ENCODE peak calls at places on chromosomes 1 and 21, in four cellular contexts. Q is kidney epithelial cell, G is PC-9, O is transverse colon. M is an unnamed sample.

GRCh38 chr1:58249729-58250586 is 296.6 kb downstream of the OMA1 start:
- DNase-seq in Q (no peak), G (no peak), O (no peak), M (no peak)

GRCh38 chr1:10671090-10671489 is 125.4 kb downstream of the CASZ1 start:
- DNase-seq in Q (no peak), G (no peak), O (no peak), M (no peak)

GRCh38 chr1:15218287-15219279 is 28.4 kb upstream of the FHAD1 start:
- DNase-seq in Q (peak), G (peak), O (no peak), M (peak)

GRCh38 chr1:53367503-53368313 is 39.8 kb upstream of the LRP8 start:
- DNase-seq in Q (no peak), G (no peak), O (peak), M (no peak)

GRCh38 chr1:31672988-31673387 is 28.3 kb upstream of the PEF1 start:
- DNase-seq in Q (no peak), G (no peak), O (no peak), M (no peak)

GRCh38 chr1:212699104-212699838 is 369 bp downstream of the BATF3 start:
- DNase-seq in Q (no peak), G (peak), O (peak), M (no peak)

GRCh38 chr1:18182518-18183160 is 75.0 kb downstream of the IGSF21 start:
- DNase-seq in Q (peak), G (no peak), O (no peak), M (peak)

GRCh38 chr1:209689484-209689883 is 14.3 kb downstream of the G0S2 start:
- DNase-seq in Q (no peak), G (no peak), O (no peak), M (no peak)

GRCh38 chr1:7515175-7515574 is 255.9 kb upstream of the VAMP3 start:
- DNase-seq in Q (peak), G (no peak), O (no peak), M (no peak)

DNA sequence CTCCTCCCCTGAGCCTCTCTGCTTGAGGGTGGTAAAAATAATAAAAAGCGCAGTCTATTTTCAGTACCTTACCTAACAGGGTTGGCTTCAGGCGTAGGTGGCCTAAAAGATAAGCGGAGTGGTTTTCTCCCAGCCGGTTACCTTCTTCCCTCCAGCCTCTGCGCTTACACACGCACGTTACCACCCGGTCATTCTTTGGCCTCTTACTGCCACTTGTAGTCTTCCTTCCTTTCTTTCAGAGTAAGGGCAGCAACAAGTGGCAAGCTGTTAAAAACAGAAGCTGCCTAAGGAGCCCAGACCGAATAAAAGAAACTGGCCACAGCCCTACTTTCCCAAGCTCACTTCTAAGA is 35.4 kb downstream of the CLCA1 start:
- DNase-seq in Q (no peak), G (no peak), O (no peak), M (no peak)
- H3K4me3 ChIP-seq in Q (no peak), G (no peak), O (peak), M (peak)

DNA sequence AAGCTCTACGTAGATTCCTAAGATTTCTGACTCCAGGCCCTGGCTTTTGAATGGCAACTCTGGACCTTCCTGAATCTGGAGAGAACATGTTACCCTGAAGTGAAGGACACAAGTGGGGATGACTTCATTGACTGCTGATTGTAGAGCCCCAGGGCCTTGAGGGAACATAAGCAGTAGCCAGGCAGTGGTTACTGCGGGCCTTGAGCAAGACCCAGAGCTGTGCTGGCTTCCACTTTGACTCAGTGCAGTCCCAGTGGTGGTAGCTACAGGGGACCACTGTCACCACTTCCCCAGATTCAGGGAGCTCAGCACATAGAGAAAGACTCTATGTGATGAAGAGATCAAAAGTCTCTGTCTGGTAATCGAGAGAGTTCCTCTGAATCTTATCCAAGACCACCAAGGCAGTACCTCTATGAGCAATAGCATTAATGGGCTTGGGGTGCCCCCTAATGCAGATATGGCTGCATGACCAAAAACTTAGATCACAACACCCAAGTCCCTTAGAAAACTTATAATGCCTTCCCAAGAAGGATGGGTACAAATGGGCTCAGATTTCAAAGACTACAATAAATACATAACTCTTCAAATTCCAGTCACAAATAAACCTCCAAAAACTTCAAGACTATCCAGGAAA is 1278.3 kb downstream of the AMY1C start:
- DNase-seq in Q (no peak), G (no peak), O (no peak), M (no peak)
- TF ChIP-seq CTCF in Q (no peak), G (no peak), O (no peak), M (no peak)

GRCh38 chr21:34890724-34891609 is 158.1 kb downstream of the RUNX1 start:
- DNase-seq in Q (no peak), G (no peak), O (peak), M (no peak)
- H3K4me3 ChIP-seq in Q (peak), G (no peak), O (peak), M (peak)

GRCh38 chr1:12095822-12096263 is 32.7 kb downstream of the TNFRSF8 start:
- DNase-seq in Q (no peak), G (no peak), O (no peak), M (no peak)
- TF ChIP-seq CTCF in Q (no peak), G (no peak), O (no peak), M (no peak)